ENCODE peak calls at places on chromosomes 5 and 9, in ten cellular contexts. X, L, V, Q, M, I, B, F, A and J are unnamed samples.
A peak's percentile ranks its signal among the peaks of the same experiment; 100 is the strongest.

GRCh38 chr9:23526806-23527205 is 299.2 kb downstream of the ELAVL2 start:
- DNase-seq in I (no peak), V (no peak), X (no peak), L (no peak), M (no peak), F (no peak), Q (no peak), B (no peak), A (no peak), J (no peak)

GRCh38 chr5:159800131-159800830 is 116.0 kb upstream of the ADRA1B start:
- DNase-seq in A (no peak), V (no peak), Q (no peak), F (no peak), X (no peak), I (no peak), B (no peak), L (no peak), M (no peak), J (no peak)

GRCh38 chr5:95216136-95216955 is 68.5 kb downstream of the MCTP1 start:
- DNase-seq in A (no peak), X (no peak), Q (no peak), L (no peak), B (no peak), M (no peak), V (no peak), F (no peak), I (no peak), J (peak; percentile 81)

GRCh38 chr5:146906803-146907202 is 28.2 kb upstream of the PPP2R2B start:
- DNase-seq in I (no peak), M (peak; percentile 17), Q (no peak), A (no peak), V (no peak), X (peak; percentile 8), L (no peak), F (peak; percentile 76), B (no peak), J (no peak)

GRCh38 chr5:92899611-92900010 is 681.4 kb downstream of the NR2F1-AS1 start:
- DNase-seq in Q (no peak), I (no peak), L (no peak), X (no peak), A (no peak), B (no peak), M (no peak), F (no peak), V (no peak), J (no peak)

GRCh38 chr5:159507661-159508060 is 177.4 kb upstream of the IL12B start:
- DNase-seq in M (no peak), A (no peak), Q (no peak), X (no peak), I (no peak), F (no peak), L (no peak), B (no peak), V (no peak), J (no peak)

GRCh38 chr5:75512383-75513074 is 838 bp downstream of the POLK start:
- DNase-seq in Q (no peak), I (no peak), L (no peak), X (no peak), M (no peak), F (no peak), A (no peak), V (peak; percentile 33), B (no peak), J (no peak)

GRCh38 chr5:9439651-9440292 is 106.1 kb downstream of the SEMA5A start:
- DNase-seq in X (peak; percentile 24), L (no peak), Q (no peak), I (no peak), M (no peak), F (no peak), B (no peak), A (no peak), V (no peak), J (no peak)

GRCh38 chr9:94056442-94056974 is 27.8 kb upstream of the PTPDC1 start:
- DNase-seq in B (no peak), I (no peak), Q (no peak), X (no peak), L (no peak), M (no peak), V (no peak), A (no peak), F (no peak), J (no peak)

GRCh38 chr9:106713206-106713605 is 149.8 kb upstream of the ZNF462 start:
- DNase-seq in F (no peak), Q (no peak), L (no peak), B (no peak), X (no peak), I (no peak), V (no peak), A (no peak), M (no peak), J (no peak)

GRCh38 chr5:151005975-151006576 is 14.3 kb upstream of the GPX3 start:
- DNase-seq in B (no peak), V (peak; percentile 2), M (peak; percentile 22), L (no peak), F (no peak), I (peak; percentile 74), X (no peak), Q (no peak), A (no peak), J (no peak)

GRCh38 chr5:127577458-127577857 is 60.0 kb downstream of the PRRC1 start:
- DNase-seq in F (no peak), Q (no peak), A (no peak), B (no peak), X (no peak), M (no peak), L (no peak), V (no peak), I (no peak), J (no peak)

GRCh38 chr5:11468334-11469039 is 435.8 kb downstream of the CTNND2 start:
- DNase-seq in A (no peak), M (no peak), V (no peak), Q (no peak), B (no peak), L (no peak), X (no peak), I (no peak), F (no peak), J (no peak)

GRCh38 chr5:37208883-37209808 is 40.0 kb downstream of the CPLANE1 start:
- DNase-seq in Q (no peak), X (peak; percentile 14), L (no peak), V (no peak), B (no peak), I (no peak), A (peak; percentile 6), M (no peak), F (no peak), J (no peak)

GRCh38 chr5:107388111-107388861 is 282.5 kb downstream of the EFNA5 start:
- DNase-seq in V (peak; percentile 20), L (no peak), A (no peak), I (no peak), X (no peak), M (no peak), F (no peak), Q (no peak), B (peak; percentile 34), J (peak; percentile 21)

GRCh38 chr5:66994790-66995189 is 201.8 kb downstream of the CD180 start:
- DNase-seq in F (no peak), V (no peak), I (no peak), X (no peak), B (no peak), M (no peak), A (no peak), L (no peak), Q (no peak), J (no peak)

GRCh38 chr5:31291323-31291854 is 97.9 kb downstream of the CDH6 start:
- DNase-seq in F (peak; percentile 39), Q (peak; percentile 44), X (no peak), A (no peak), I (no peak), V (no peak), B (no peak), M (no peak), L (no peak), J (no peak)

GRCh38 chr5:67383451-67383850 is 186.9 kb upstream of the CD180 start:
- DNase-seq in A (no peak), B (no peak), F (no peak), X (no peak), M (no peak), V (no peak), L (no peak), I (no peak), Q (no peak), J (no peak)

GRCh38 chr5:33049298-33049697 is 338.2 kb downstream of the NPR3 start:
- DNase-seq in B (no peak), Q (no peak), V (no peak), M (no peak), F (no peak), L (no peak), I (no peak), X (no peak), A (no peak), J (no peak)

GRCh38 chr9:112174965-112175795 is at the start of gene SUSD1:
- DNase-seq in F (peak; percentile 37), L (no peak), X (peak; percentile 22), Q (peak; percentile 63), B (peak; percentile 34), V (no peak), M (peak; percentile 61), A (peak; percentile 34), I (peak; percentile 51), J (no peak)